ENCODE peak calls at places on chromosome 10, in ten cellular contexts. R is thoracic aorta; B is CD8-positive, alpha-beta T cell; P is mammary epithelial cell; D is suprapubic skin; L is CD4-positive, alpha-beta T cell; Y is pancreas; M is stomach; T is tibial nerve; W is endothelial cell of umbilical vein. N is an unnamed sample.
A peak's percentile ranks its signal among the peaks of the same experiment; 100 is the strongest.

GRCh38 chr10:130742936-130743675 is 568.4 kb downstream of the TCERG1L start:
- DNase-seq in M (peak; percentile 3), R (no peak), L (no peak), P (no peak), D (peak; percentile 69), Y (no peak), W (no peak), B (no peak), T (no peak), N (no peak)

GRCh38 chr10:103184615-103185014 is 8.5 kb downstream of the NT5C2 start:
- DNase-seq in W (peak; percentile 49), B (no peak), Y (no peak), T (no peak), M (no peak), D (no peak), R (no peak), L (no peak), P (peak; percentile 86), N (no peak)

GRCh38 chr10:77282163-77282562 is 355.4 kb downstream of the KCNMA1 start:
- DNase-seq in T (no peak), W (no peak), Y (no peak), D (no peak), P (no peak), B (no peak), M (no peak), L (no peak), R (no peak), N (no peak)

GRCh38 chr10:31749293-31749692 is 179.3 kb downstream of the ARHGAP12 start:
- DNase-seq in B (no peak), R (no peak), M (no peak), D (no peak), W (no peak), T (no peak), P (no peak), Y (peak; percentile 69), L (no peak), N (no peak)

GRCh38 chr10:112953075-112953501 is 3.0 kb downstream of the TCF7L2 start:
- DNase-seq in Y (peak; percentile 47), P (no peak), B (no peak), W (peak; percentile 51), T (no peak), R (no peak), D (no peak), M (no peak), L (no peak), N (no peak)

GRCh38 chr10:119406137-119406536 is 136.4 kb downstream of the RGS10 start:
- DNase-seq in D (no peak), P (no peak), Y (no peak), L (no peak), T (no peak), B (no peak), W (no peak), R (no peak), M (no peak), N (no peak)

GRCh38 chr10:70115948-70116682 is 16.5 kb downstream of the AIFM2 start:
- DNase-seq in M (peak; percentile 71), R (no peak), W (peak; percentile 35), P (peak; percentile 25), Y (peak; percentile 62), D (no peak), B (peak; percentile 34), T (peak; percentile 66), L (peak; percentile 44), N (no peak)

GRCh38 chr10:86635402-86635801 is 18.9 kb upstream of the OPN4 start:
- DNase-seq in B (no peak), D (no peak), T (no peak), W (no peak), L (no peak), R (no peak), Y (no peak), M (no peak), P (peak; percentile 66), N (peak; percentile 64)

GRCh38 chr10:30849636-30850035 is 182.0 kb downstream of the ZNF438 start:
- DNase-seq in L (no peak), T (no peak), W (no peak), B (no peak), Y (no peak), P (no peak), M (no peak), D (no peak), R (no peak), N (no peak)

GRCh38 chr10:91349381-91349780 is 60.8 kb upstream of the HECTD2 start:
- DNase-seq in R (peak; percentile 72), D (no peak), L (no peak), B (no peak), P (peak; percentile 65), Y (no peak), W (peak; percentile 57), T (no peak), M (no peak), N (peak; percentile 72)

GRCh38 chr10:60280475-60280874 is 109.2 kb downstream of the ANK3 start:
- DNase-seq in R (no peak), M (no peak), T (no peak), L (no peak), W (no peak), D (no peak), P (no peak), Y (no peak), B (no peak), N (no peak)

DNA sequence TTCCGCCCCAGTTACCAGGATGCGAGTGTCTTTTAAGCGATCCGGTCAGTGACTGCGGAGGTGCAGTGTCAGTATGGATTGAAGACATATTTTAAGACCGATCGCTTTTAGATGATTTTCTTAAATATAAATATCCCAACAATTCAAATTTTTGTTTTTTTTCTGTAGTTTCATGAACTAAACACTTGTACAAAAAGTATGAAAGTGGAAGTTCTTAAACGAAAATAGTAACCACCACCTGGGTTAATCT is 858 bp downstream of the COMMD3 start:
- DNase-seq in B (no peak), T (no peak), L (no peak), D (no peak), R (no peak), M (no peak), W (no peak), P (no peak), Y (no peak), N (no peak)
- H3K27me3 ChIP-seq in B (peaks cover 15% of the 10 kb centered on the region), T (no peaks in the 10 kb centered on the region), L (peaks cover 7% of the 10 kb centered on the region), D (peaks cover 2% of the 10 kb centered on the region), R (no peaks in the 10 kb centered on the region), M (peaks cover 5% of the 10 kb centered on the region), W (peaks cover 2% of the 10 kb centered on the region), P (peaks cover 2% of the 10 kb centered on the region), Y (no peaks in the 10 kb centered on the region), N (peaks cover 2% of the 10 kb centered on the region)

GRCh38 chr10:27601519-27601918 is 97.4 kb downstream of the RAB18 start:
- DNase-seq in L (no peak), B (no peak), W (no peak), T (no peak), M (no peak), R (no peak), P (no peak), Y (no peak), D (no peak), N (no peak)
- H3K9me3 ChIP-seq in L (no peaks in the 10 kb centered on the region), B (no peaks in the 10 kb centered on the region), W (no peaks in the 10 kb centered on the region), T (no peaks in the 10 kb centered on the region), M (no peaks in the 10 kb centered on the region), R (no peaks in the 10 kb centered on the region), P (no peaks in the 10 kb centered on the region), Y (no peaks in the 10 kb centered on the region), D (no peaks in the 10 kb centered on the region), N (no peaks in the 10 kb centered on the region)

GRCh38 chr10:83373659-83374058 is 765.6 kb upstream of the GHITM start:
- DNase-seq in Y (no peak), B (no peak), L (no peak), P (peak; percentile 47), M (no peak), W (peak; percentile 40), R (no peak), D (no peak), T (no peak), N (no peak)
- TF ChIP-seq CTCF in Y (no peak), B (no peak), L (no peak), P (peak; percentile 76), M (no peak), W (peak; percentile 50), R (no peak), D (no peak), T (no peak), N (no peak)

GRCh38 chr10:80204193-80204714 is 1.1 kb downstream of the ANXA11 start:
- DNase-seq in L (no peak), W (no peak), Y (peak; percentile 60), M (peak; percentile 81), B (no peak), R (no peak), T (no peak), P (peak; percentile 61), D (no peak), N (no peak)
- H3K27me3 ChIP-seq in L (no peaks in the 10 kb centered on the region), W (no peaks in the 10 kb centered on the region), Y (no peaks in the 10 kb centered on the region), M (no peaks in the 10 kb centered on the region), B (no peaks in the 10 kb centered on the region), R (no peaks in the 10 kb centered on the region), T (no peaks in the 10 kb centered on the region), P (no peaks in the 10 kb centered on the region), D (no peaks in the 10 kb centered on the region), N (no peaks in the 10 kb centered on the region)

DNA sequence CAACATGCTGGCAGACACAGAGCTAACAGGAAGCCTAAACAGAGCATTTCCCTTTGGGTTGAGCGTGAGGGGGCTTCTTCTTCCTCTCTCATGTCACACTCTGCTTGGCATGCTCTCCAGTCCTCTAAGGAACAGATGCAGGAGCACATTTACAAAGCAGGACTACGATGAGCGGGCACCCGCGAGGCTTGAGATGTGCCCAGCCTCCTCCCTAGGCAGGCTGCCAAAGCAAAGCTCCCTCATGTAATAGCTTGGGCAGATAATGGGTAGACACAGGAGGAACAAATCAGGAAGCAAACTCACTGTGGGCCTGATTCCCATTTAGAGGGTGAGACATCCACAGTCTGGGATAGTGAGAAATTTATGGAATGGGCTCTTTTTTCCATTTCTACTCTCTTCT is 519.1 kb downstream of the NRG3 start:
- DNase-seq in T (no peak), R (no peak), L (no peak), Y (peak; percentile 70), M (peak; percentile 61), W (peak; percentile 39), B (no peak), P (no peak), D (no peak), N (no peak)
- H3K9me3 ChIP-seq in T (no peaks in the 10 kb centered on the region), R (no peaks in the 10 kb centered on the region), L (no peaks in the 10 kb centered on the region), Y (no peaks in the 10 kb centered on the region), M (no peaks in the 10 kb centered on the region), W (no peaks in the 10 kb centered on the region), B (no peaks in the 10 kb centered on the region), P (no peaks in the 10 kb centered on the region), D (no peaks in the 10 kb centered on the region), N (peaks cover 6% of the 10 kb centered on the region)

GRCh38 chr10:69074532-69074931 is 13.4 kb upstream of the SRGN start:
- DNase-seq in P (no peak), T (no peak), D (no peak), W (no peak), Y (no peak), B (no peak), R (no peak), L (no peak), M (no peak), N (no peak)

GRCh38 chr10:69075431-69075830 is 12.5 kb upstream of the SRGN start:
- DNase-seq in M (no peak), D (no peak), L (no peak), R (no peak), P (no peak), B (no peak), Y (no peak), T (no peak), W (no peak), N (no peak)

GRCh38 chr10:69073731-69074130 is 14.2 kb upstream of the SRGN start:
- DNase-seq in L (no peak), Y (no peak), T (no peak), P (no peak), D (no peak), B (no peak), W (no peak), M (no peak), R (no peak), N (no peak)

GRCh38 chr10:69080231-69080630 is 7.7 kb upstream of the SRGN start:
- DNase-seq in D (no peak), Y (no peak), R (no peak), T (no peak), M (no peak), P (no peak), B (no peak), L (no peak), W (no peak), N (no peak)

GRCh38 chr10:69078311-69078710 is 9.6 kb upstream of the SRGN start:
- DNase-seq in D (no peak), M (no peak), L (no peak), T (no peak), P (no peak), R (no peak), Y (no peak), B (no peak), W (no peak), N (no peak)
- TF ChIP-seq CTCF in D (no peak), M (no peak), L (no peak), T (no peak), P (no peak), R (no peak), Y (no peak), B (no peak), W (no peak), N (no peak)

N was measured in AG04450.